ENCODE peak calls at places on chromosomes 3 and 15, in five cellular contexts. Z is sciatic nerve; G is activated T-cell treated with anti-CD3 and anti-CD28 coated beads for 1 hour; H is renal cortical epithelial cell; P is activated CD8-positive, alpha-beta memory T cell treated with anti-CD3 and anti-CD28 coated beads for 24 hours. E is an unnamed sample.

GRCh38 chr3:101038880-101039279 is 45.7 kb upstream of the ABI3BP start:
- DNase-seq in Z (no peak), G (no peak), H (peak), P (no peak), E (no peak)

GRCh38 chr3:133914839-133915600 is 19.3 kb upstream of the RAB6B start:
- DNase-seq in Z (no peak), G (no peak), H (no peak), P (no peak), E (no peak)

GRCh38 chr3:195729476-195729875 is 8.7 kb downstream of the MUC20 start:
- DNase-seq in Z (peak), G (no peak), H (no peak), P (no peak), E (no peak)

GRCh38 chr3:53613111-53613510 is 118.7 kb downstream of the CACNA1D start:
- DNase-seq in Z (no peak), G (no peak), H (no peak), P (no peak), E (no peak)

GRCh38 chr15:48411971-48412591 is 80.9 kb downstream of the DUT start:
- DNase-seq in Z (no peak), G (no peak), H (no peak), P (no peak), E (no peak)

GRCh38 chr3:174318146-174318545 is 541.0 kb upstream of the NAALADL2 start:
- DNase-seq in Z (no peak), G (no peak), H (no peak), P (no peak), E (no peak)

GRCh38 chr3:58340594-58341244 is 8.0 kb downstream of the PXK start:
- DNase-seq in Z (no peak), G (no peak), H (no peak), P (no peak), E (no peak)

GRCh38 chr3:72288955-72289707 is 504.2 kb upstream of the PROK2 start:
- DNase-seq in Z (peak), G (no peak), H (peak), P (peak), E (no peak)

GRCh38 chr3:108513961-108514360 is 3.6 kb upstream of the MYH15 start:
- DNase-seq in Z (no peak), G (no peak), H (peak), P (no peak), E (no peak)

GRCh38 chr15:66515901-66516322 is 10.8 kb downstream of the ZWILCH start:
- DNase-seq in Z (no peak), G (no peak), H (no peak), P (no peak), E (no peak)

GRCh38 chr3:120435621-120436020 is 15.2 kb downstream of the FSTL1 start:
- DNase-seq in Z (no peak), G (no peak), H (peak), P (no peak), E (no peak)

GRCh38 chr3:131705558-131706051 is 202.8 kb upstream of the MRPL3 start:
- DNase-seq in Z (no peak), G (no peak), H (peak), P (no peak), E (no peak)

GRCh38 chr3:123818921-123819429 is 65.2 kb downstream of the MYLK start:
- DNase-seq in Z (no peak), G (no peak), H (peak), P (no peak), E (no peak)

GRCh38 chr3:124845406-124845805 is 41.8 kb downstream of the ITGB5 start:
- DNase-seq in Z (no peak), G (no peak), H (peak), P (no peak), E (no peak)

GRCh38 chr3:34683851-34684250 is 885.4 kb downstream of the PDCD6IP start:
- DNase-seq in Z (peak), G (no peak), H (peak), P (no peak), E (peak)

GRCh38 chr3:40800343-40800742 is 275.6 kb downstream of the ZNF621 start:
- DNase-seq in Z (no peak), G (no peak), H (peak), P (no peak), E (no peak)

GRCh38 chr15:23642413-23643044 is 5.1 kb downstream of the MAGEL2 start:
- DNase-seq in Z (peak), G (peak), H (no peak), P (peak), E (no peak)

GRCh38 chr3:122690096-122690495 is 9.5 kb downstream of the PARP14 start:
- DNase-seq in Z (no peak), G (no peak), H (no peak), P (no peak), E (no peak)

GRCh38 chr15:57538822-57539221 is 52.9 kb upstream of the MYZAP start:
- DNase-seq in Z (peak), G (no peak), H (no peak), P (no peak), E (no peak)

GRCh38 chr3:182726258-182727142 is 66.8 kb upstream of the ATP11B start:
- DNase-seq in Z (no peak), G (no peak), H (no peak), P (no peak), E (no peak)

GRCh38 chr3:59084598-59084997 is 34.8 kb upstream of the CFAP20DC start:
- DNase-seq in Z (no peak), G (no peak), H (no peak), P (no peak), E (no peak)

GRCh38 chr3:52681610-52682009 is 4.1 kb downstream of the PBRM1 start:
- DNase-seq in Z (no peak), G (no peak), H (no peak), P (peak), E (no peak)

GRCh38 chr3:47791193-47791855 is 9.6 kb upstream of the SMARCC1 start:
- DNase-seq in Z (no peak), G (no peak), H (peak), P (no peak), E (no peak)

GRCh38 chr15:73781038-73781925 is 28.1 kb upstream of the INSYN1 start:
- DNase-seq in Z (no peak), G (no peak), H (no peak), P (no peak), E (no peak)

GRCh38 chr3:177898185-177898584 is 638.1 kb upstream of the KCNMB2 start:
- DNase-seq in Z (no peak), G (no peak), H (no peak), P (no peak), E (no peak)

GRCh38 chr3:8555705-8556314 is 54.2 kb downstream of the LMCD1 start:
- DNase-seq in Z (no peak), G (no peak), H (no peak), P (no peak), E (no peak)